ENCODE peak calls at places on chromosomes 4 and X, in seven cellular contexts. F, V, C, K, D, W and R are unnamed samples.

GRCh38 chrX:133670394-133670793 is 255.1 kb upstream of the GPC4 start:
- DNase-seq in F (no peak), V (no peak), C (no peak), K (no peak), D (no peak), W (peak), R (no peak)

GRCh38 chr4:88533088-88533790 is 9.7 kb upstream of the PYURF start:
- DNase-seq in F (no peak), V (no peak), C (no peak), K (no peak), D (no peak), W (no peak), R (no peak)

GRCh38 chr4:64799751-64800150 is 390.5 kb upstream of the TECRL start:
- DNase-seq in F (no peak), V (no peak), C (no peak), K (peak), D (no peak), W (no peak), R (peak)

GRCh38 chr4:86449746-86450145 is 89.9 kb upstream of the MAPK10 start:
- DNase-seq in F (no peak), V (no peak), C (no peak), K (no peak), D (no peak), W (no peak), R (no peak)

GRCh38 chr4:75892508-75892907 is 9.7 kb downstream of the PPEF2 start:
- DNase-seq in F (no peak), V (no peak), C (no peak), K (no peak), D (no peak), W (peak), R (no peak)

GRCh38 chrX:119181491-119181890 is 53.9 kb upstream of the KIAA1210 start:
- DNase-seq in F (peak), V (no peak), C (peak), K (no peak), D (no peak), W (peak), R (no peak)

GRCh38 chrX:41558531-41558930 is 111.4 kb downstream of the NYX start:
- DNase-seq in F (no peak), V (no peak), C (no peak), K (no peak), D (no peak), W (peak), R (no peak)

GRCh38 chrX:3286196-3286920 is 60.1 kb downstream of the MXRA5 start:
- DNase-seq in F (no peak), V (no peak), C (no peak), K (no peak), D (no peak), W (no peak), R (no peak)

GRCh38 chrX:149950681-149951080 is 12.4 kb upstream of the EOLA2 start:
- DNase-seq in F (no peak), V (no peak), C (no peak), K (no peak), D (no peak), W (peak), R (no peak)

GRCh38 chr4:102606846-102607440 is 105.8 kb downstream of the NFKB1 start:
- DNase-seq in F (no peak), V (no peak), C (no peak), K (peak), D (no peak), W (no peak), R (no peak)

GRCh38 chr4:156781852-156782251 is 189.7 kb downstream of the PDGFC start:
- DNase-seq in F (no peak), V (no peak), C (no peak), K (no peak), D (no peak), W (peak), R (no peak)

GRCh38 chr4:123788577-123788976 is 392.0 kb downstream of the SPRY1 start:
- DNase-seq in F (no peak), V (no peak), C (no peak), K (no peak), D (no peak), W (no peak), R (no peak)

GRCh38 chr4:71994559-71994958 is 37.2 kb upstream of the NPFFR2 start:
- DNase-seq in F (no peak), V (no peak), C (no peak), K (no peak), D (no peak), W (no peak), R (no peak)

GRCh38 chr4:169955521-169955920 is 70.7 kb downstream of the MFAP3L start:
- DNase-seq in F (no peak), V (no peak), C (no peak), K (no peak), D (no peak), W (no peak), R (no peak)

GRCh38 chr4:121875663-121876062 is 5.4 kb upstream of the BBS7 start:
- DNase-seq in F (no peak), V (no peak), C (no peak), K (no peak), D (no peak), W (no peak), R (no peak)

GRCh38 chr4:8079916-8080753 is 78.5 kb downstream of the ABLIM2 start:
- DNase-seq in F (no peak), V (no peak), C (no peak), K (peak), D (no peak), W (no peak), R (peak)

GRCh38 chr4:119103263-119103662 is 32.4 kb upstream of the MYOZ2 start:
- DNase-seq in F (no peak), V (no peak), C (no peak), K (peak), D (no peak), W (peak), R (no peak)

GRCh38 chrX:20414066-20414465 is 147.4 kb upstream of the RPS6KA3 start:
- DNase-seq in F (no peak), V (no peak), C (no peak), K (no peak), D (no peak), W (no peak), R (no peak)

GRCh38 chr4:55608591-55608990 is 16.5 kb upstream of the PDCL2 start:
- DNase-seq in F (no peak), V (no peak), C (no peak), K (no peak), D (no peak), W (no peak), R (no peak)